ENCODE peak calls at places on chromosome 21, in five cellular contexts. X is activated CD8-positive, alpha-beta memory T cell treated with anti-CD3 and anti-CD28 coated beads, Interleukin-2, amount 50 U/mL, for 4 hours; F is left ventricle myocardium inferior; W is NCI-H1436; Q is heart right ventricle. G is an unnamed sample.

GRCh38 chr21:14602418-14602987 is 56.4 kb upstream of the SAMSN1 start:
- DNase-seq in W (no peak), Q (no peak), F (no peak), X (no peak), G (no peak)

GRCh38 chr21:41427556-41427955 is 1.5 kb downstream of the MX1 start:
- DNase-seq in F (no peak), X (no peak), Q (no peak), W (no peak), G (no peak)

GRCh38 chr21:39185157-39185556 is 1.9 kb upstream of the PSMG1 start:
- DNase-seq in F (no peak), Q (no peak), W (no peak), X (no peak), G (no peak)

GRCh38 chr21:31750843-31751242 is 18.9 kb upstream of the SCAF4 start:
- DNase-seq in X (no peak), Q (no peak), W (no peak), F (no peak), G (no peak)

GRCh38 chr21:43800566-43800965 is 11.2 kb downstream of the RRP1 start:
- DNase-seq in Q (no peak), F (no peak), W (no peak), X (no peak), G (no peak)

GRCh38 chr21:31536138-31536537 is 123.4 kb upstream of the SOD1 start:
- DNase-seq in F (no peak), W (no peak), Q (no peak), X (no peak), G (no peak)

GRCh38 chr21:45985471-45986315 is 4.1 kb downstream of the COL6A1 start:
- DNase-seq in X (peak), F (peak), Q (peak), W (no peak), G (peak)

GRCh38 chr21:15659768-15660423 is 69.9 kb upstream of the USP25 start:
- DNase-seq in Q (no peak), X (no peak), F (no peak), W (no peak), G (no peak)

GRCh38 chr21:46118871-46119564 is 21.1 kb downstream of the COL6A2 start:
- DNase-seq in F (peak), Q (no peak), X (peak), W (no peak), G (peak)

GRCh38 chr21:33383056-33383888 is 19.9 kb upstream of the IFNGR2 start:
- DNase-seq in Q (no peak), W (no peak), X (peak), F (peak), G (peak)

GRCh38 chr21:45735259-45736000 is 91.9 kb downstream of the PCBP3 start:
- DNase-seq in X (no peak), Q (no peak), W (no peak), F (no peak), G (no peak)

GRCh38 chr21:44567481-44568171 is 5.9 kb upstream of the KRTAP10-4 start:
- DNase-seq in Q (no peak), F (no peak), X (no peak), W (no peak), G (no peak)

GRCh38 chr21:15445327-15445726 is 284.5 kb upstream of the USP25 start:
- DNase-seq in Q (no peak), F (no peak), X (no peak), W (no peak), G (no peak)

G was measured in left ventricle myocardium superior.